ENCODE peak calls at places on chromosomes 11 and 22, in seven cellular contexts. B, Q, M, J, K, X and S are unnamed samples.

GRCh38 chr11:106076421-106076922 is 675 bp downstream of the KBTBD3 start:
- DNase-seq in B (no peak), M (no peak), K (no peak), Q (peak; percentile 7), J (no peak), X (peak; percentile 21), S (no peak)

GRCh38 chr22:47294222-47294532 is 531.7 kb downstream of the TBC1D22A start:
- DNase-seq in M (no peak), B (no peak), Q (no peak), J (no peak), K (no peak), X (no peak), S (no peak)

GRCh38 chr22:43077121-43077877 is 11.9 kb downstream of the TTLL1 start:
- DNase-seq in K (no peak), B (no peak), X (peak; percentile 80), Q (no peak), J (no peak), M (peak; percentile 74), S (no peak)

GRCh38 chr11:81420668-81421550 is 1312.8 kb downstream of the FAM181B start:
- DNase-seq in X (no peak), Q (no peak), J (no peak), K (no peak), B (no peak), M (no peak), S (peak; percentile 16)

GRCh38 chr11:34028407-34028804 is 23.1 kb upstream of the CAPRIN1 start:
- DNase-seq in B (peak; percentile 29), M (no peak), X (peak; percentile 49), K (no peak), Q (no peak), J (no peak), S (no peak)

GRCh38 chr11:57763568-57763967 is 2.0 kb downstream of the CTNND1 start:
- DNase-seq in B (no peak), X (no peak), Q (peak; percentile 33), J (no peak), M (no peak), K (no peak), S (peak; percentile 64)

GRCh38 chr11:820655-821512 is 2.2 kb downstream of the PNPLA2 start:
- DNase-seq in J (no peak), X (peak; percentile 85), B (peak; percentile 86), M (peak; percentile 88), Q (no peak), K (no peak), S (no peak)

GRCh38 chr11:110337570-110338193 is 41.3 kb upstream of the RDX start:
- DNase-seq in K (no peak), B (no peak), Q (no peak), J (no peak), M (no peak), X (no peak), S (no peak)

GRCh38 chr22:43706151-43706550 is 106.0 kb downstream of the EFCAB6 start:
- DNase-seq in J (no peak), X (no peak), M (no peak), Q (no peak), K (no peak), B (no peak), S (no peak)

GRCh38 chr22:23385301-23386244 is 194.5 kb downstream of the IGLL1 start:
- DNase-seq in B (peak; percentile 43), J (peak; percentile 78), Q (peak; percentile 96), M (peak; percentile 92), X (peak; percentile 88), K (peak; percentile 62), S (peak; percentile 81)

GRCh38 chr11:134328433-134328832 is 3.4 kb upstream of the GLB1L2 start:
- DNase-seq in J (no peak), X (no peak), M (no peak), B (no peak), K (no peak), Q (no peak), S (no peak)

GRCh38 chr11:34609850-34610249 is 11.0 kb upstream of the EHF start:
- DNase-seq in Q (no peak), X (no peak), J (no peak), K (no peak), M (no peak), B (no peak), S (no peak)

GRCh38 chr22:31089101-31090100 is 8.3 kb downstream of the SMTN start:
- DNase-seq in J (peak; percentile 33), K (peak; percentile 7), B (no peak), M (peak; percentile 84), X (peak; percentile 80), Q (peak; percentile 77), S (no peak)

GRCh38 chr11:34586655-34587281 is 34.1 kb upstream of the EHF start:
- DNase-seq in J (no peak), B (no peak), Q (no peak), M (no peak), X (no peak), K (no peak), S (no peak)

GRCh38 chr22:44363214-44363979 is 50.6 kb upstream of the SHISAL1 start:
- DNase-seq in B (peak; percentile 81), K (no peak), J (no peak), X (peak; percentile 95), M (peak; percentile 98), Q (no peak), S (no peak)

GRCh38 chr11:77776455-77776854 is 44.1 kb downstream of the RSF1 start:
- DNase-seq in Q (peak; percentile 13), M (no peak), X (no peak), J (peak; percentile 19), B (no peak), K (peak; percentile 6), S (peak; percentile 50)

GRCh38 chr11:65113361-65113756 is 1.7 kb downstream of the TM7SF2 start:
- DNase-seq in B (no peak), J (no peak), M (no peak), X (no peak), K (no peak), Q (no peak), S (no peak)

GRCh38 chr11:11972148-11972547 is 36.3 kb downstream of the DKK3 start:
- DNase-seq in J (no peak), M (no peak), K (no peak), Q (no peak), B (no peak), X (no peak), S (no peak)